ENCODE peak calls at places on chromosomes 5 and 9, in seven cellular contexts. E is H1, O is mesenchymal stem cell, D is IMR-90, S is H9, X is mesendoderm, H is trophoblast cell. W is an unnamed sample.

GRCh38 chr5:5678909-5679308 is 256.4 kb downstream of the ICE1 start:
- DNase-seq in S (no peak), H (peak; percentile 60), E (no peak), O (peak; percentile 3), D (no peak), X (peak; percentile 57), W (no peak)

GRCh38 chr5:174903333-174903732 is 179.0 kb downstream of the MSX2 start:
- DNase-seq in D (no peak), H (no peak), X (peak; percentile 61), O (no peak), E (no peak), S (peak; percentile 49), W (no peak)

GRCh38 chr9:89535461-89535860 is 37.5 kb upstream of the SEMA4D start:
- DNase-seq in X (no peak), D (no peak), S (no peak), H (no peak), O (no peak), E (no peak), W (no peak)

GRCh38 chr9:4382722-4383317 is 83.0 kb upstream of the GLIS3 start:
- DNase-seq in D (peak; percentile 23), O (peak; percentile 40), E (no peak), H (peak; percentile 57), X (peak; percentile 51), S (no peak), W (peak; percentile 24)

GRCh38 chr5:160262665-160263064 is 33.4 kb downstream of the FABP6 start:
- DNase-seq in D (no peak), X (no peak), E (no peak), O (peak; percentile 30), S (no peak), H (no peak), W (no peak)

GRCh38 chr9:38288502-38288901 is 104.0 kb upstream of the ALDH1B1 start:
- DNase-seq in E (no peak), X (no peak), O (no peak), D (no peak), S (no peak), H (no peak), W (no peak)

GRCh38 chr9:136740971-136741884 is 1.5 kb downstream of the LCN10 start:
- DNase-seq in E (no peak), X (no peak), D (peak; percentile 34), S (no peak), O (no peak), H (no peak), W (no peak)

GRCh38 chr5:163760498-163760897 is 255.1 kb downstream of the MAT2B start:
- DNase-seq in H (no peak), X (no peak), D (peak; percentile 99), E (no peak), S (no peak), O (peak; percentile 87), W (no peak)

GRCh38 chr5:35920890-35921289 is 17.5 kb downstream of the CAPSL start:
- DNase-seq in S (peak; percentile 69), E (no peak), O (peak; percentile 26), H (peak; percentile 48), X (peak; percentile 32), D (no peak), W (no peak)

GRCh38 chr5:1514027-1514818 is 9.5 kb downstream of the LPCAT1 start:
- DNase-seq in O (no peak), X (no peak), S (peak; percentile 40), E (no peak), D (no peak), H (peak; percentile 80), W (no peak)

GRCh38 chr5:126003309-126003708 is 419.9 kb upstream of the GRAMD2B start:
- DNase-seq in E (no peak), D (peak; percentile 83), S (no peak), O (peak; percentile 26), H (no peak), X (no peak), W (no peak)

GRCh38 chr5:141850183-141850768 is 27.9 kb downstream of the PCDH1 start:
- DNase-seq in O (no peak), D (peak; percentile 17), H (peak; percentile 56), S (no peak), E (no peak), X (peak; percentile 81), W (peak; percentile 40)

GRCh38 chr9:26870292-26870691 is 22.3 kb downstream of the CAAP1 start:
- DNase-seq in H (no peak), O (peak; percentile 64), S (no peak), X (no peak), E (no peak), D (peak; percentile 62), W (no peak)

GRCh38 chr5:10607666-10608442 is 44.0 kb downstream of the ANKRD33B start:
- DNase-seq in S (no peak), H (peak; percentile 42), X (peak; percentile 61), E (no peak), D (peak; percentile 72), O (peak; percentile 95), W (no peak)

GRCh38 chr9:134634667-134635230 is 6.9 kb upstream of the COL5A1 start:
- DNase-seq in O (no peak), E (no peak), S (peak; percentile 12), D (no peak), X (no peak), H (no peak), W (no peak)

GRCh38 chr5:11182441-11183080 is 421.5 kb upstream of the DAP start:
- DNase-seq in E (no peak), H (peak; percentile 61), S (peak; percentile 35), O (peak; percentile 49), X (peak; percentile 92), D (peak; percentile 47), W (peak; percentile 15)

GRCh38 chr5:94810281-94810680 is 191.8 kb downstream of the SLF1 start:
- DNase-seq in D (no peak), X (no peak), O (no peak), S (no peak), H (no peak), E (no peak), W (no peak)

GRCh38 chr5:59037041-59037440 is 454.2 kb downstream of the RAB3C start:
- DNase-seq in S (no peak), E (no peak), D (no peak), O (no peak), X (no peak), H (no peak), W (no peak)

GRCh38 chr5:59037453-59038168 is 454.7 kb downstream of the RAB3C start:
- DNase-seq in O (no peak), S (no peak), D (no peak), H (no peak), X (no peak), E (no peak), W (no peak)

GRCh38 chr5:59035681-59036080 is 452.8 kb downstream of the RAB3C start:
- DNase-seq in S (no peak), X (no peak), H (no peak), D (no peak), O (peak; percentile 13), E (no peak), W (no peak)

GRCh38 chr5:59036274-59036961 is 453.5 kb downstream of the RAB3C start:
- DNase-seq in X (no peak), D (peak; percentile 99), O (peak; percentile 95), H (peak; percentile 85), S (no peak), E (no peak), W (no peak)

GRCh38 chr5:59034498-59035186 is 451.8 kb downstream of the RAB3C start:
- DNase-seq in O (peak; percentile 66), X (peak; percentile 56), D (peak; percentile 77), S (no peak), E (no peak), H (peak; percentile 49), W (no peak)
- H4K8ac ChIP-seq in O (no peak overlapping the region), X (no peak overlapping the region), D (peak overlapping the region; percentile 50), S (no peak overlapping the region), E (no peak overlapping the region), H (no peak overlapping the region), W (no peak overlapping the region)

GRCh38 chr9:73243078-73243477 is 91.4 kb downstream of the ANXA1 start:
- DNase-seq in E (no peak), O (no peak), H (no peak), D (no peak), X (no peak), S (no peak), W (no peak)

GRCh38 chr9:73237140-73237539 is 85.5 kb downstream of the ANXA1 start:
- DNase-seq in H (no peak), O (no peak), E (no peak), X (no peak), D (no peak), S (no peak), W (no peak)

DNA sequence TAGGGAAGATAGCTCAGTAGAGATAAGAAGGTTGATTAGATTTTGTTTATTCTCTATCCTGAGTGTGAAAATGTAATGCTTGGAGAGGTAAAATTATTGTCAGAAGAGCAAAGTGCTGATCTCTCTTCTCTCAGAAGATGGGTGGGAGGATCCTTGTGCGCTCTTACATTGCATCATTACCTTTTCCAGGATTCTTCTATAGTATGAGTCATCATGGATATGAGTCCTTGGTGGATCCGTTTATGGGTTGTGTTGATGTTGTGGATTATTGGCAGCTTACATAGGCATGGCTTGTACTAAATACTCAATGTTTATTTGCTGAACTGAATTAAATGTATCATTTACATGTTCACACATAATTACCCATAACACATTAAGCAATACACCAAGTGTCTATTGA is 88.2 kb downstream of the ANXA1 start:
- DNase-seq in E (no peak), H (no peak), X (no peak), S (no peak), O (peak; percentile 70), D (no peak), W (no peak)
- H4K8ac ChIP-seq in E (no peak overlapping the region), H (no peak overlapping the region), X (no peak overlapping the region), S (no peak overlapping the region), O (no peak overlapping the region), D (no peak overlapping the region), W (no peak overlapping the region)

GRCh38 chr5:107290780-107291398 is 379.8 kb downstream of the EFNA5 start:
- DNase-seq in O (no peak), S (no peak), D (no peak), H (no peak), X (no peak), E (no peak), W (no peak)
- H4K8ac ChIP-seq in O (no peak overlapping the region), S (no peak overlapping the region), D (no peak overlapping the region), H (no peak overlapping the region), X (no peak overlapping the region), E (no peak overlapping the region), W (no peak overlapping the region)

DNA sequence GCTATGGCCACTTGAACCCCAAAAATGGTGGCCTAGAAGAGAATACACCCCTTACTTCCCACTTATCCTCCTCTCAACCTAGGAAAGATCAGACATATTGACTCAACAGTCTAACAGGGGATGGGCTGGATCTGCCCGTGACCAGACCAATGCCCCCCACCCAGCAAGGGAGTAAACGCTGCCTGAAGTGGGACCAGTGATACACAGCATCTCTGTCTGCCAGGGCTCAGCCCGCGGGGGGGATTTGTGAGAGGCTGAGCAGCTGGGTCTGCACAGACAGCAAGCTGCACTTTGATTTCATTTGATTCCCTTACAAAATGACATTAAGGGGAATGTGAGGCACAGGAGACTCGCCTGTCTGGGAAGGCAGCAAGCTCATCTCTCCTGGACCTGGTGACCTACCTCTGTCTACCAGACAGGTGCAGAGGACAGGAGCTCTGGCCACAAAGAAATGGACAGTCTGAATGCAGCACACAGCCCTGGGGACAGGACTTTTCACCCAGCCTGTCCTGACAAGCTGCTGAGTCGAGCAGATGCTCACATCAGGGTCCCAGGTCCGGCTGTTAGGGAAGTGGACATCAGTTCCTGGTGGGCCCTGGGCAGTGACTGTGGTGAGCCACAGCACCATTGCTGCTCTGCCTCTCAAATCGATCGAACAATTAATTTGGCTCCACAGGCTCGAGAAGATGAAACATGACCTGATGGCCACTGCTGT is 79.9 kb downstream of the RGS3 start:
- DNase-seq in E (no peak), H (no peak), O (no peak), S (no peak), X (no peak), D (no peak), W (no peak)
- H4K8ac ChIP-seq in E (no peak overlapping the region), H (no peak overlapping the region), O (peak overlapping the region; percentile 27), S (no peak overlapping the region), X (no peak overlapping the region), D (no peak overlapping the region), W (no peak overlapping the region)

W was measured in neuronal stem cell.